ENCODE peak calls at places on chromosomes 12 and 14, in nine cellular contexts. F is heart right ventricle, P is pancreas, G is epithelial cell of esophagus, X is spleen, H is tibial artery, A is stomach, N is transverse colon, S is AG04450. M is an unnamed sample.

GRCh38 chr12:5808956-5809355 is 136.1 kb downstream of the ANO2 start:
- DNase-seq in S (no peak), X (no peak), G (no peak), H (no peak), P (no peak), N (no peak), F (no peak), A (no peak), M (no peak)

GRCh38 chr14:105894978-105895881 is 368.8 kb downstream of the TMEM121 start:
- DNase-seq in N (no peak), S (no peak), X (peak), H (peak), A (no peak), P (peak), F (peak), G (no peak), M (no peak)

GRCh38 chr14:105141486-105142281 is 26.9 kb downstream of the JAG2 start:
- DNase-seq in N (peak), X (peak), P (peak), A (no peak), F (no peak), H (peak), S (no peak), G (no peak), M (no peak)

GRCh38 chr12:131098178-131098981 is 144.7 kb downstream of the ADGRD1 start:
- DNase-seq in N (no peak), S (no peak), X (peak), A (no peak), F (peak), H (no peak), G (no peak), P (no peak), M (no peak)

GRCh38 chr12:107366322-107366721 is 273.0 kb upstream of the CRY1 start:
- DNase-seq in A (no peak), H (no peak), P (no peak), G (no peak), F (no peak), S (no peak), X (no peak), N (no peak), M (no peak)

GRCh38 chr14:90510208-90510607 is 113.4 kb downstream of the CALM1 start:
- DNase-seq in X (no peak), S (no peak), H (no peak), G (peak), A (peak), N (peak), P (no peak), F (no peak), M (no peak)

GRCh38 chr12:16245199-16245598 is 32.3 kb downstream of the SLC15A5 start:
- DNase-seq in N (peak), S (no peak), H (no peak), X (no peak), P (no peak), G (no peak), A (no peak), F (no peak), M (no peak)

GRCh38 chr12:131831021-131831571 is 2.9 kb downstream of the MMP17 start:
- DNase-seq in P (peak), N (no peak), A (no peak), H (peak), F (no peak), X (no peak), S (no peak), G (peak), M (no peak)

GRCh38 chr12:3225796-3226180 is 148.6 kb downstream of the TSPAN9 start:
- DNase-seq in F (no peak), A (no peak), P (peak), N (no peak), H (no peak), G (no peak), X (no peak), S (no peak), M (peak)

GRCh38 chr12:89824822-89825221 is 116.2 kb upstream of the ATP2B1 start:
- DNase-seq in P (no peak), X (no peak), S (no peak), G (no peak), N (no peak), F (no peak), A (no peak), H (no peak), M (no peak)

GRCh38 chr12:121205491-121205890 is 4.4 kb upstream of the P2RX4 start:
- DNase-seq in F (no peak), N (no peak), A (no peak), H (no peak), X (no peak), P (no peak), S (no peak), G (no peak), M (no peak)

GRCh38 chr14:48086516-48086915 is 411.1 kb upstream of the MDGA2 start:
- DNase-seq in N (no peak), F (no peak), X (no peak), G (no peak), S (no peak), A (no peak), P (no peak), H (no peak), M (no peak)

GRCh38 chr14:101449114-101449513 is 112.2 kb upstream of the DIO3 start:
- DNase-seq in A (no peak), X (no peak), N (no peak), G (no peak), S (no peak), F (no peak), H (no peak), P (no peak), M (no peak)

GRCh38 chr14:84397621-84398020 is 1132.3 kb upstream of the FLRT2 start:
- DNase-seq in H (no peak), A (no peak), P (no peak), S (no peak), X (no peak), N (no peak), G (no peak), F (no peak), M (no peak)

GRCh38 chr12:103884316-103884715 is 43.3 kb upstream of the NT5DC3 start:
- DNase-seq in N (peak), S (peak), F (no peak), X (no peak), A (no peak), P (no peak), G (peak), H (no peak), M (peak)

GRCh38 chr12:110247340-110248095 is 33.5 kb upstream of the ATP2A2 start:
- DNase-seq in F (peak), S (no peak), H (peak), X (no peak), G (peak), N (peak), A (peak), P (peak), M (peak)

GRCh38 chr12:15550778-15551177 is 228.5 kb downstream of the PTPRO start:
- DNase-seq in H (no peak), F (no peak), A (no peak), X (no peak), N (no peak), G (no peak), S (no peak), P (no peak), M (no peak)

GRCh38 chr12:47741340-47741703 is 16.0 kb upstream of the ENDOU start:
- DNase-seq in A (peak), P (no peak), S (no peak), N (peak), G (no peak), F (peak), X (peak), H (peak), M (no peak)

GRCh38 chr12:55112378-55112777 is 13.8 kb upstream of the OR9K2 start:
- DNase-seq in P (no peak), H (no peak), X (no peak), S (no peak), A (no peak), G (no peak), F (no peak), N (no peak), M (no peak)

GRCh38 chr12:103334447-103334846 is 161.3 kb downstream of the C12orf42 start:
- DNase-seq in H (no peak), X (no peak), A (no peak), S (no peak), G (no peak), F (no peak), P (no peak), N (no peak), M (no peak)

GRCh38 chr14:91418387-91419043 is 895 bp upstream of the CCDC88C start:
- DNase-seq in A (peak), S (no peak), H (no peak), P (peak), G (peak), F (peak), X (peak), N (peak), M (peak)

DNA sequence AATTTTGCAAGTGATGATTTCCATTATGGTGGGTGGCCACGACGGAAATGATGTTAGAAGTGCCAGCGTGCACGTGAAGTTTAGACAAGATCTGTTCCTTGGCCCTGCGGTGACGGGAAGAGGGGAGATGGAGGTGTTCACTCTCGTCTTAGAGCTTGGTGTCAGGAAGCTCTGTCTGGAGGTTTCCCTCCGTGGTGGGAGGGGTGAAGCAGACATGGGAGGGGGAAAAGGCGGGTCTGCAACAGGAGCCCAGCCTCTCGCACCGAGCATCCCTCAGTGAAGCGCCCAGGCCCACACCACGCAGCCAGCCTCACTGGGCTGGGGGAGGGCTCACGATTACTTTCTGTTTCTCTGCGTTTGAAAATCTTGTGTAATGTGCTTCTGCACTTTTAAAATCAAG is 26.3 kb downstream of the EML1 start:
- DNase-seq in P (no peak), H (no peak), A (no peak), G (no peak), N (no peak), X (no peak), S (no peak), F (no peak), M (peak)
- TF ChIP-seq CTCF in P (no peak), H (no peak), A (no peak), G (no peak), N (no peak), X (no peak), S (no peak), F (no peak), M (no peak)

GRCh38 chr14:59465570-59466150 is 480 bp upstream of the GPR135 start:
- DNase-seq in A (no peak), N (no peak), X (no peak), G (no peak), S (no peak), H (no peak), F (no peak), P (no peak), M (no peak)

GRCh38 chr14:59463773-59464650 is 1.2 kb downstream of the GPR135 start:
- DNase-seq in P (peak), H (peak), A (no peak), S (no peak), G (peak), F (peak), X (peak), N (peak), M (peak)

GRCh38 chr14:59460378-59460777 is 4.8 kb downstream of the GPR135 start:
- DNase-seq in X (no peak), S (no peak), P (no peak), A (no peak), N (no peak), F (no peak), G (no peak), H (no peak), M (no peak)

GRCh38 chr14:59461891-59462290 is 3.3 kb downstream of the GPR135 start:
- DNase-seq in X (no peak), P (no peak), A (no peak), F (no peak), H (no peak), N (no peak), G (peak), S (no peak), M (no peak)

DNA sequence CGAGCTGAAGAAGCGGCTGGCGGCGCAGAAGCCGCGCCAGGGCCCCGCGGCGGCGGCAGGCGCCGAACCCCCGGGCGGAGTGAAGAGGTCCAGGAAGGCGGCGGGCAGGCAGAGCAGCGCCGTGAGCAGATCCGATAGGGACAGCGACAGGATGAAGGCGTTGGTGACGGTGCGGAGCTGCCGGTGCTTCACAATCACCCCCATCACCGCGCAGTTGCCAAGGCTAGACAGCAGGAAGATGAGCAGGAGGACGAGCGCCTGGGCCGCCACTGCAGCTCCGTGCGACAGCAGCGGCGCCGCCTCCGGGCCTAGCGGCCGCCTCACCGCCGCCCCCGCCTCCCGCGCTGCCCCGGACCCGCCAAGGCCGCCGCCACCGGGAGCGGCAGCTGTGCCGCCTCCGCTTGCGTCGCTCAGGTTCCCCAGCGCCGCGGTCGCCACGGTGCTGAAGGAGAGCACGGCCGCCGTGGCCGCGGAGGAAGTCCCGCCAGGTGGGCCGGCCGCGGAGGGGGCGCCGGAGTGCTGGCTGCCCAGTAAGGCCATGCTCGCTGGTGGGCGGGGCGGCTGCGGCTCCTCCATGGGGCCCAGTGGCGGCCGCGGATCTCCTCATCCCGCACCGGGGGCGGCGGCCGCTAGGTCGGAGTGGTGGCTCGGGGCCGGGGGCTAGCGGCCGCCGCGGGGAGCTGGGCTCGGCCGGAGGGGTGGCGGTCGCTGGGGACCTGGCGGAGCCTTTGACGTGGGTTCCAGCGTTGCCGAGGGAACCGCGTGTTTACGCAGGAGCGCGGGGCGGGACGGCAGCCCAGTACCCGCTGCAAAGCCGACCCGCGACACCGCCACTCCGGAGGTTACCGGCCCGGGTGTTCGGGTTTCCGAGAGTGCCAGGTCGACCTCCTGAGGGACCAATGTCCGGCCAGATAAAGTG is at the start of gene GPR135:
- DNase-seq in A (peak), S (no peak), X (peak), N (peak), P (peak), H (peak), F (peak), G (peak), M (peak)
- H3K4me3 ChIP-seq in A (peak), S (peak), X (peak), N (peak), P (peak), H (peak), F (peak), G (peak), M (peak)

DNA sequence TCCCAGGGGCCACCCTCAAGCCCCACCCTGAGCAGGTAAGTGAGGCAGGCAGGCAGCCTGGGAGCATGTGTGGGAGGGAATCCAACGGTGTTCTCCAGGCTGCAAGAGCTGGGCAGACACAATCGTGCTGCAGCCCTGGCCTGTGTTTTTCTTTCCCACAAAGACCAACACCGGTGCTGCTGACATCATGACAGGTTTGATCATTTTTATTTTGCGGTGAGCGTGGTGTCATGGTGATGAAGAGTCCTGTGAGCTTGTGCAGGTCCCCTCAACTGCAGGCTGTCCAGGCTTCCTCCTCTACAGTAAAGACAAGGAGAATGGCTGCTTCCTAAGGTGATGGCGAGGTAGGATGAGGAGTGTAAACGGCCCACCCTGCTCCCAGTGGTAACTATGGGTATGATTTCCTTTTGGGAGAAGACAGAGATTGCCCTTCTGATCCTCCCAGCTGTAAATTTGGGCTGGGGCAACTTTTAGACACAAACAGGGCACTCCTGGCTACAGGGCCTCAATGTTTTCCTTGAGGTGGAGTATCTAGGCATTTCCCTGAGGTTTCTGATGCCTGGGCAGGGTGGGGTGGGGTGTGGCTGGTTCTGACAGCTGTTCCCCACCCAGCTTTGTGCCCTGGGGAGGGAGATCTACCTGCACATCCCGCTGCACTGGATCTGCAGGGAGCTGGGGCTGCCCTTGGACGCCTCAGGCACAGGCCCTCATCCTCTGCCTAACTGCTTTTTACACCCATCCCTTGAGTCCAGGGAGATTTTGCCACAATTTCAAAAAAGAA is 109.1 kb downstream of the VCPKMT start:
- DNase-seq in F (no peak), P (no peak), H (no peak), G (peak), X (no peak), A (no peak), N (peak), S (no peak), M (no peak)
- TF ChIP-seq CTCF in F (no peak), P (no peak), H (no peak), G (peak), X (no peak), A (no peak), N (no peak), S (no peak), M (no peak)

DNA sequence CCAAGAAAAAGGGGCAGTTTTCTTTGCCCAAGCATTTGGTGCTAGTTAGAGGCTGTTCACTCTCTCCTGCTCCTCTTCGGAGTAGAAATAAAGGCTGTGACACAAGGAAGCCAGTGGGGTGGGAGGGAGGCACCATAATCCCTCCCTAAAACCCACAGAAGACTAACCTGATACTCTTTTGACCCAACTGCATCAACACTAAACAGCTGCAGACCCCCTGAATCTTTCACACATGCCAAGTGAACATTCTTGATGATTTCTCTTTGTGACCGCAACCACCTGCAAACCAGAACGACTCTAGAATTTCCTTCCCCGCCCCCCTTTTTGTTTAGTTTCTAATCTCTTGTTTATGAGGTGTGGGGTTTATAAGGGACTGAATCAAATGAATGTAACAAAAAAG is 175.8 kb upstream of the BCL2L14 start:
- DNase-seq in A (no peak), X (no peak), P (no peak), G (no peak), H (no peak), S (no peak), F (no peak), N (no peak), M (no peak)
- H3K4me3 ChIP-seq in A (no peak), X (no peak), P (no peak), G (no peak), H (no peak), S (no peak), F (no peak), N (no peak), M (no peak)

DNA sequence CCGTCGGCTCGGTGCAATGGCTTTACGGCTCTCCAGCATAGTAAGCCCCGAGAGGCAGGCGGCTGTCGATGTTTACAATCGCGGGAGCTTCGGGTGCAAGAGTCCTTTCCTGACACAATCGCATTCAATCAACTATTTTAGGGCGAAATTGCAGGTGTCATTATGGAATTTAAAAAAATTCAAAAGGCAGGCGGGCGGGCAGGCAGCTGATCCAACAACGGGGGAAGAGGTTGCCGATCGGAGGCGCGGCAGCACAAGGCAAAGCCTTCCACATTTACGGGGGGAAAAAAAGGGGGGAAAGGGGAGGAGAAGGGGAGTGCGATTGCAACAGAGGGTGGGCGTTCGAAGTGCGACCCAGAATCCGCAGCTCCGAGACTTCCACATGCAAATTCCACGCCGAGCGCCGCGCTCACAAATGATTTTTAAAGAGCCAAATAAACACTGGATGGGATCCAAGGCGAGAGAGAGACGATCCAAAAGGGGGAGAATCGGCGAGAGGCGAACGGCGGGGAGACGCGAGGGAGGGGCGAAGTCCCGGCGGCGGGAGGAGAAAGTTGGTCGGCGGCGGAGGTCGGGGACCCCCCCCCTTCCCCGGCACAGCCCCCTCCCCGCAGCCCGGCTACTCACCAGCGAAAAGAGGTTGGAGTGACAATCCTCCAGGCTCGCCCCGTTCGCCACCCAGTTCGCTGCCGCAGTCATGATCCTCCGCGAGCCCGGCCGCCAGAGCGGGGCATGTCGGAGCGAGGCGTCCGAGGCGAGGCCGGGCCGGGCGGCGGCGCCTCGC is 868 bp downstream of the MED13L start:
- DNase-seq in A (peak), N (peak), G (peak), S (no peak), F (peak), H (peak), P (peak), X (peak), M (peak)
- TF ChIP-seq CTCF in A (no peak), N (no peak), G (no peak), S (peak), F (peak), H (no peak), P (no peak), X (no peak), M (peak)

M was measured in choroid plexus epithelial cell.